ENCODE peak calls at places on chromosome 12, in four cellular contexts. J is right cardiac atrium, D is psoas muscle, P is choroid plexus epithelial cell. C is an unnamed sample.

GRCh38 chr12:57261385-57261784 is 10.4 kb upstream of the STAC3 start:
- DNase-seq in J (no peak), D (no peak), P (no peak), C (no peak)

GRCh38 chr12:16299403-16299802 is 21.9 kb upstream of the SLC15A5 start:
- DNase-seq in J (peak; percentile 13), D (peak; percentile 21), P (peak; percentile 1), C (no peak)

GRCh38 chr12:10215451-10215850 is 2.8 kb downstream of the GABARAPL1 start:
- DNase-seq in J (no peak), D (no peak), P (no peak), C (no peak)

GRCh38 chr12:123807670-123808069 is 45.6 kb downstream of the DNAH10 start:
- DNase-seq in J (no peak), D (no peak), P (peak; percentile 2), C (no peak)

GRCh38 chr12:122350444-122350843 is 72.0 kb downstream of the CLIP1 start:
- DNase-seq in J (peak; percentile 72), D (peak; percentile 40), P (peak; percentile 13), C (no peak)

GRCh38 chr12:77891531-77892147 is 60.9 kb downstream of the NAV3 start:
- DNase-seq in J (no peak), D (no peak), P (no peak), C (no peak)

GRCh38 chr12:120078868-120079267 is 37.7 kb downstream of the RAB35 start:
- DNase-seq in J (no peak), D (no peak), P (no peak), C (no peak)

GRCh38 chr12:28177862-28178261 is 12.4 kb upstream of the CCDC91 start:
- DNase-seq in J (no peak), D (no peak), P (no peak), C (no peak)

GRCh38 chr12:80776706-80777105 is 60.0 kb downstream of the MYF5 start:
- DNase-seq in J (no peak), D (no peak), P (no peak), C (no peak)

GRCh38 chr12:68482660-68483059 is 128.0 kb upstream of the RAP1B start:
- DNase-seq in J (no peak), D (no peak), P (no peak), C (no peak)

GRCh38 chr12:89346741-89347324 is 5.5 kb downstream of the DUSP6 start:
- DNase-seq in J (no peak), D (no peak), P (peak; percentile 74), C (no peak)

GRCh38 chr12:115910057-115910456 is 367.4 kb downstream of the MED13L start:
- DNase-seq in J (no peak), D (no peak), P (no peak), C (no peak)

GRCh38 chr12:112317481-112317880 is 64.8 kb downstream of the HECTD4 start:
- DNase-seq in J (no peak), D (no peak), P (no peak), C (no peak)

GRCh38 chr12:29710104-29710503 is 73.6 kb downstream of the TMTC1 start:
- DNase-seq in J (peak; percentile 60), D (peak; percentile 44), P (no peak), C (no peak)

GRCh38 chr12:53613821-53614220 is 12.4 kb downstream of the ATF7 start:
- DNase-seq in J (no peak), D (no peak), P (peak; percentile 45), C (no peak)

GRCh38 chr12:3218150-3218845 is 141.1 kb downstream of the TSPAN9 start:
- DNase-seq in J (peak; percentile 90), D (peak; percentile 86), P (peak; percentile 70), C (no peak)

GRCh38 chr12:75712223-75712622 is 200.8 kb upstream of the KRR1 start:
- DNase-seq in J (no peak), D (no peak), P (no peak), C (no peak)

GRCh38 chr12:89464974-89465592 is 59.5 kb downstream of the GALNT4 start:
- DNase-seq in J (no peak), D (no peak), P (no peak), C (no peak)

C was measured in effector CD4-positive, alpha-beta T cell.